ENCODE peak calls at places on chromosomes 13 and 19, in five cellular contexts. N is fibroblast of the aortic adventitia, K is D341Med, E is HS-27A, O is SW 1271. P is an unnamed sample.

GRCh38 chr19:18629166-18630088 is 7.4 kb upstream of the KLHL26 start:
- DNase-seq in N (no peak), K (no peak), E (no peak), O (no peak), P (no peak)

GRCh38 chr13:43543331-43543730 is 243.4 kb downstream of the ENOX1 start:
- DNase-seq in N (no peak), K (no peak), E (no peak), O (no peak), P (peak; percentile 10)

GRCh38 chr19:823565-824121 is 1.9 kb upstream of the PLPPR3 start:
- DNase-seq in N (no peak), K (no peak), E (no peak), O (no peak), P (no peak)

GRCh38 chr19:49894879-49895565 is 1.7 kb downstream of the IL4I1 start:
- DNase-seq in N (no peak), K (no peak), E (no peak), O (no peak), P (no peak)

GRCh38 chr19:55301459-55302331 is 17.9 kb downstream of the BRSK1 start:
- DNase-seq in N (peak; percentile 75), K (peak; percentile 99), E (peak; percentile 53), O (peak; percentile 60), P (peak; percentile 34)

GRCh38 chr19:10418281-10419199 is 1.8 kb upstream of the PDE4A start:
- DNase-seq in N (peak; percentile 22), K (peak; percentile 63), E (no peak), O (no peak), P (no peak)

GRCh38 chr13:113855931-113856715 is 7.8 kb downstream of the GAS6 start:
- DNase-seq in N (no peak), K (peak; percentile 20), E (no peak), O (no peak), P (no peak)

GRCh38 chr19:16188521-16188920 is 3.3 kb downstream of the FAM32A start:
- DNase-seq in N (no peak), K (no peak), E (no peak), O (no peak), P (no peak)

GRCh38 chr19:50963381-50963780 is 6.0 kb downstream of the KLK6 start:
- DNase-seq in N (no peak), K (no peak), E (no peak), O (no peak), P (no peak)

GRCh38 chr19:35346193-35347052 is 1.3 kb upstream of the FFAR1 start:
- DNase-seq in N (no peak), K (no peak), E (no peak), O (no peak), P (no peak)

GRCh38 chr13:19864018-19864338 is 529 bp upstream of the ZMYM5 start:
- DNase-seq in N (peak; percentile 73), K (no peak), E (no peak), O (peak; percentile 59), P (no peak)

GRCh38 chr13:94160875-94161274 is 318.6 kb downstream of the DCT start:
- DNase-seq in N (no peak), K (no peak), E (no peak), O (no peak), P (no peak)

GRCh38 chr13:91319996-91320395 is 27.5 kb upstream of the MIR17HG start:
- DNase-seq in N (no peak), K (no peak), E (no peak), O (no peak), P (no peak)

GRCh38 chr13:23899555-23899954 is 2.3 kb upstream of the C1QTNF9B start:
- DNase-seq in N (peak; percentile 76), K (no peak), E (no peak), O (peak; percentile 30), P (no peak)

GRCh38 chr13:114038211-114038613 is 64.3 kb upstream of the C13orf46 start:
- DNase-seq in N (no peak), K (no peak), E (no peak), O (no peak), P (no peak)

GRCh38 chr13:39688699-39689405 is 33.4 kb downstream of the COG6 start:
- DNase-seq in N (peak; percentile 40), K (no peak), E (no peak), O (no peak), P (no peak)

GRCh38 chr19:19568802-19569756 is 31.0 kb downstream of the CILP2 start:
- DNase-seq in N (peak; percentile 38), K (no peak), E (no peak), O (no peak), P (peak; percentile 24)

GRCh38 chr19:33472696-33473624 is 48.6 kb downstream of the PEPD start:
- DNase-seq in N (peak; percentile 81), K (peak; percentile 11), E (peak; percentile 24), O (no peak), P (peak; percentile 97)

GRCh38 chr13:93724187-93724586 is 497.6 kb downstream of the GPC6 start:
- DNase-seq in N (no peak), K (no peak), E (no peak), O (no peak), P (no peak)

GRCh38 chr13:67588607-67589006 is 358.5 kb upstream of the PCDH9 start:
- DNase-seq in N (no peak), K (no peak), E (no peak), O (no peak), P (no peak)

GRCh38 chr13:38566526-38566925 is 120.4 kb upstream of the FREM2 start:
- DNase-seq in N (no peak), K (no peak), E (no peak), O (no peak), P (no peak)

GRCh38 chr19:2199215-2199614 is 35.5 kb downstream of the DOT1L start:
- DNase-seq in N (no peak), K (peak; percentile 72), E (no peak), O (no peak), P (no peak)

GRCh38 chr13:59754411-59754810 is 409.3 kb downstream of the DIAPH3 start:
- DNase-seq in N (no peak), K (no peak), E (no peak), O (no peak), P (no peak)

GRCh38 chr19:13748169-13748884 is 16.0 kb upstream of the MRI1 start:
- DNase-seq in N (peak; percentile 55), K (no peak), E (no peak), O (peak; percentile 51), P (no peak)

GRCh38 chr19:56111601-56112312 is 9.3 kb downstream of the ZNF787 start:
- DNase-seq in N (no peak), K (no peak), E (no peak), O (no peak), P (no peak)

GRCh38 chr13:71018544-71018943 is 848.5 kb downstream of the DACH1 start:
- DNase-seq in N (no peak), K (no peak), E (no peak), O (no peak), P (no peak)

P was measured in HS-5.